ENCODE peak calls at places on chromosome 10, in nine cellular contexts. W is thyroid gland, I is transverse colon, M is heart left ventricle, D is stomach, B is A549, V is IMR-90, E is endothelial cell of umbilical vein, C is uterus. U is an unnamed sample. For H3K4me1, the result is how much of the 10 kb centered on the place peaks cover.

GRCh38 chr10:133441780-133442179 is 12.0 kb upstream of the SCART1 start:
- DNase-seq in W (no peak), V (no peak), I (no peak), M (no peak), B (no peak), D (peak), C (no peak), E (no peak), U (no peak)

GRCh38 chr10:85791846-85792532 is 574.6 kb downstream of the GRID1 start:
- DNase-seq in C (no peak), D (no peak), M (no peak), V (no peak), E (no peak), B (peak), W (no peak), I (no peak), U (no peak)

GRCh38 chr10:30617070-30617469 is 12.5 kb downstream of the LYZL2 start:
- DNase-seq in B (peak), E (no peak), V (no peak), C (no peak), I (no peak), D (no peak), M (no peak), W (no peak), U (no peak)

GRCh38 chr10:5509691-5510090 is 10.3 kb upstream of the CALML5 start:
- DNase-seq in W (no peak), C (no peak), D (no peak), B (no peak), M (no peak), I (no peak), V (no peak), E (no peak), U (no peak)

GRCh38 chr10:123970207-123970926 is 78.8 kb upstream of the CPXM2 start:
- DNase-seq in B (no peak), D (no peak), V (no peak), C (no peak), E (no peak), M (no peak), W (peak), I (no peak), U (no peak)

GRCh38 chr10:43043773-43044394 is 33.0 kb upstream of the RET start:
- DNase-seq in I (no peak), B (no peak), C (peak), W (no peak), D (no peak), E (no peak), M (no peak), V (no peak), U (no peak)

GRCh38 chr10:126373982-126374381 is 14.3 kb downstream of the ADAM12 start:
- DNase-seq in E (no peak), V (peak), C (no peak), M (no peak), W (no peak), D (no peak), I (no peak), B (no peak), U (no peak)

GRCh38 chr10:84825330-84825729 is 496.9 kb downstream of the CCSER2 start:
- DNase-seq in V (peak), C (no peak), W (peak), D (no peak), B (peak), E (no peak), M (peak), I (no peak), U (no peak)

GRCh38 chr10:97463363-97464132 is 17.6 kb downstream of the ZDHHC16 start:
- DNase-seq in E (peak), B (peak), V (peak), I (peak), W (peak), M (no peak), C (peak), D (peak), U (peak)

GRCh38 chr10:60572511-60573194 is 183.0 kb upstream of the ANK3 start:
- DNase-seq in M (peak), E (peak), B (no peak), V (peak), D (peak), W (peak), I (peak), C (no peak), U (no peak)

GRCh38 chr10:51427758-51428157 is 271.6 kb downstream of the CSTF2T start:
- DNase-seq in M (no peak), I (no peak), V (peak), B (no peak), D (no peak), C (no peak), W (no peak), E (no peak), U (no peak)

GRCh38 chr10:60801538-60801937 is 23.3 kb downstream of the CDK1 start:
- DNase-seq in C (no peak), D (no peak), I (no peak), B (no peak), E (peak), V (peak), W (no peak), M (no peak), U (no peak)

GRCh38 chr10:58400609-58401008 is 15.4 kb downstream of the TFAM start:
- DNase-seq in W (no peak), E (peak), B (no peak), C (no peak), M (no peak), I (no peak), D (no peak), V (peak), U (no peak)

GRCh38 chr10:70396140-70396539 is 7.8 kb upstream of the EIF4EBP2 start:
- DNase-seq in W (no peak), M (no peak), V (no peak), E (no peak), I (no peak), D (no peak), C (no peak), B (no peak), U (no peak)

GRCh38 chr10:70738425-70739121 is 46.6 kb downstream of the TBATA start:
- DNase-seq in C (no peak), W (no peak), M (peak), E (no peak), B (no peak), D (no peak), V (no peak), I (no peak), U (no peak)

GRCh38 chr10:24277771-24278518 is 69.0 kb downstream of the KIAA1217 start:
- DNase-seq in I (no peak), V (no peak), E (no peak), W (peak), C (no peak), D (no peak), M (peak), B (no peak), U (peak)

GRCh38 chr10:29482591-29483421 is 152.0 kb downstream of the SVIL start:
- DNase-seq in I (no peak), E (no peak), W (peak), M (peak), D (no peak), C (no peak), B (no peak), V (peak), U (no peak)

GRCh38 chr10:30413996-30414576 is 19.9 kb upstream of the MAP3K8 start:
- DNase-seq in V (peak), M (no peak), D (no peak), E (peak), C (no peak), W (no peak), I (no peak), B (peak), U (peak)

GRCh38 chr10:125096371-125096770 is 64.0 kb downstream of the CTBP2 start:
- DNase-seq in B (no peak), E (no peak), D (no peak), W (no peak), M (no peak), C (no peak), V (no peak), I (no peak), U (no peak)

GRCh38 chr10:97898429-97898828 is 48.8 kb downstream of the GOLGA7B start:
- DNase-seq in I (no peak), V (no peak), C (no peak), M (no peak), D (no peak), E (peak), W (peak), B (no peak), U (no peak)

GRCh38 chr10:124728071-124728829 is 15.9 kb downstream of the FAM53B start:
- DNase-seq in E (peak), I (peak), D (no peak), W (no peak), V (peak), C (no peak), M (peak), B (no peak), U (peak)

GRCh38 chr10:22597142-22597541 is 117.2 kb downstream of the PIP4K2A start:
- DNase-seq in M (no peak), B (no peak), D (no peak), C (no peak), W (no peak), V (peak), E (no peak), I (peak), U (no peak)

GRCh38 chr10:70497120-70497545 is 18.6 kb downstream of the PALD1 start:
- DNase-seq in W (no peak), C (no peak), M (no peak), D (no peak), B (no peak), E (no peak), I (no peak), V (no peak), U (no peak)

GRCh38 chr10:4883079-4883739 is 57.2 kb downstream of the AKR1E2 start:
- DNase-seq in E (no peak), I (no peak), D (no peak), M (peak), W (peak), C (no peak), B (peak), V (peak), U (peak)

GRCh38 chr10:103916901-103917300 is 1.1 kb downstream of the STN1 start:
- DNase-seq in B (no peak), E (no peak), D (no peak), V (no peak), C (no peak), W (peak), I (no peak), M (no peak), U (no peak)

GRCh38 chr10:31912289-31912688 is 16.3 kb downstream of the ARHGAP12 start:
- DNase-seq in I (no peak), E (no peak), D (no peak), B (no peak), W (no peak), V (peak), C (no peak), M (no peak), U (no peak)

GRCh38 chr10:48306870-48307531 is 524 bp downstream of the MAPK8 start:
- DNase-seq in B (peak), E (peak), M (peak), V (peak), D (peak), I (peak), W (peak), C (no peak), U (peak)

GRCh38 chr10:112778579-112778978 is 171.5 kb upstream of the TCF7L2 start:
- DNase-seq in I (no peak), M (no peak), C (no peak), B (no peak), E (peak), W (no peak), V (peak), D (no peak), U (no peak)

GRCh38 chr10:72123616-72124015 is 35.3 kb upstream of the SPOCK2 start:
- DNase-seq in I (no peak), M (no peak), W (no peak), D (no peak), C (no peak), B (no peak), V (no peak), E (no peak), U (no peak)

GRCh38 chr10:104080762-104081161 is 4.9 kb downstream of the COL17A1 start:
- DNase-seq in M (no peak), E (peak), V (peak), W (peak), C (no peak), D (no peak), I (peak), B (peak), U (no peak)

GRCh38 chr10:121615862-121616261 is 17.6 kb upstream of the FGFR2 start:
- DNase-seq in M (no peak), D (no peak), I (no peak), C (no peak), B (no peak), E (no peak), V (no peak), W (no peak), U (no peak)

GRCh38 chr10:117249493-117250093 is 8.7 kb downstream of the SLC18A2 start:
- DNase-seq in I (no peak), W (no peak), B (no peak), M (no peak), D (no peak), C (no peak), V (no peak), E (no peak), U (no peak)

GRCh38 chr10:68665841-68666240 is 55.2 kb upstream of the CCAR1 start:
- DNase-seq in C (no peak), E (no peak), M (no peak), D (no peak), I (no peak), V (peak), W (no peak), B (no peak), U (no peak)

GRCh38 chr10:50538473-50539398 is 85.0 kb downstream of the SGMS1 start:
- DNase-seq in E (peak), D (peak), W (no peak), C (no peak), I (no peak), V (no peak), M (peak), B (no peak), U (no peak)

GRCh38 chr10:124227306-124228016 is 134.1 kb upstream of the CHST15 start:
- DNase-seq in B (no peak), W (no peak), I (no peak), D (no peak), E (no peak), V (no peak), C (no peak), M (no peak), U (no peak)

GRCh38 chr10:93313798-93314197 is 168.3 kb downstream of the MYOF start:
- DNase-seq in V (no peak), D (no peak), B (no peak), M (no peak), I (no peak), W (no peak), E (peak), C (no peak), U (no peak)

GRCh38 chr10:131748831-131749766 is 151.7 kb upstream of the PPP2R2D start:
- DNase-seq in W (no peak), M (no peak), I (peak), E (no peak), D (no peak), C (no peak), B (no peak), V (no peak), U (no peak)

GRCh38 chr10:71740069-71740468 is 20.5 kb upstream of the C10orf105 start:
- DNase-seq in E (no peak), D (no peak), I (peak), C (no peak), B (no peak), M (peak), V (peak), W (peak), U (peak)

GRCh38 chr10:62450905-62451605 is 76.9 kb downstream of the ZNF365 start:
- DNase-seq in E (no peak), D (no peak), I (no peak), C (no peak), W (no peak), V (no peak), M (no peak), B (no peak), U (no peak)

DNA sequence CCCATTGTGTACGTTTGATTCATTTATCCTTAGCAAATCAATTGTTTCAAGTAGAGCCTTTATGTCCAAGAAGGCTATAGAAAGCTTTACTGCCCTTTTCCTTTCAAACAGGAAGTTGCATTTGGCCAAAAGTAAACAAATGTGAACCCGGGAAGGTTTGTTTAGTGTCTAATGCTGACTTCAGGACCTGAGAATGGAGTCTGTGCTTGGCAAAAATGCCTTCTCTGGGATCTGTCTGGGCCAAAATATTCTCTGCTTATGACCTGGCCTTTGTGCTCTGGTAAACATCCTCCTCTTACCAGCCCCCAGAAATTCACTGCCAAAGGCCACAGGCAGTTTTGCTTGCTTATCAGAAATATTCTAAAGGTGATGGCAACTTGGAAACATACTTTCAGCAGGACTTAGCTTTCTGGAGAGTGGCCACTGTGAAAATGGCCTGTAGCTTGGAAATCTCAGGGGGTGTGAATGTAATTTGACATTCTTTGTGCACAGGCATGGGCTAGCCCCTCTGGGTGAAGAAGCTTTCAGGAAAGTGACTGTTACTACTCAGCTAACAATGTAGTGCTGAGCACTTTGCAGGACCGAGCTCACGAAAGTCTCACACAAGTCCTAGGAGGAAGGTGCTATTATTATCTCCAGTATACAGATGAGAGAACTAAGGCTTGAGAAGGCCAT is 199.5 kb downstream of the PTEN start:
- DNase-seq in E (peak), I (no peak), D (no peak), M (no peak), V (peak), C (no peak), W (no peak), B (peak), U (no peak)
- H3K4me1 ChIP-seq in E (under half), I (under half), D (under half), M (half or more), V (under half), C (under half), W (under half), B (under half), U (under half)

GRCh38 chr10:79982486-79982800 is 33.5 kb upstream of the SFTPD start:
- DNase-seq in I (no peak), W (no peak), V (no peak), B (no peak), C (no peak), E (peak), M (no peak), D (no peak), U (no peak)

GRCh38 chr10:79981356-79981672 is 32.4 kb upstream of the SFTPD start:
- DNase-seq in E (no peak), W (no peak), D (no peak), B (no peak), I (no peak), C (peak), V (no peak), M (no peak), U (peak)

GRCh38 chr10:79982861-79983260 is 34.0 kb upstream of the SFTPD start:
- DNase-seq in V (no peak), W (peak), C (no peak), B (no peak), E (no peak), M (no peak), I (no peak), D (no peak), U (no peak)

GRCh38 chr10:79980711-79981110 is 31.8 kb upstream of the SFTPD start:
- DNase-seq in C (no peak), M (no peak), V (no peak), I (no peak), W (no peak), E (no peak), B (no peak), D (no peak), U (no peak)

DNA sequence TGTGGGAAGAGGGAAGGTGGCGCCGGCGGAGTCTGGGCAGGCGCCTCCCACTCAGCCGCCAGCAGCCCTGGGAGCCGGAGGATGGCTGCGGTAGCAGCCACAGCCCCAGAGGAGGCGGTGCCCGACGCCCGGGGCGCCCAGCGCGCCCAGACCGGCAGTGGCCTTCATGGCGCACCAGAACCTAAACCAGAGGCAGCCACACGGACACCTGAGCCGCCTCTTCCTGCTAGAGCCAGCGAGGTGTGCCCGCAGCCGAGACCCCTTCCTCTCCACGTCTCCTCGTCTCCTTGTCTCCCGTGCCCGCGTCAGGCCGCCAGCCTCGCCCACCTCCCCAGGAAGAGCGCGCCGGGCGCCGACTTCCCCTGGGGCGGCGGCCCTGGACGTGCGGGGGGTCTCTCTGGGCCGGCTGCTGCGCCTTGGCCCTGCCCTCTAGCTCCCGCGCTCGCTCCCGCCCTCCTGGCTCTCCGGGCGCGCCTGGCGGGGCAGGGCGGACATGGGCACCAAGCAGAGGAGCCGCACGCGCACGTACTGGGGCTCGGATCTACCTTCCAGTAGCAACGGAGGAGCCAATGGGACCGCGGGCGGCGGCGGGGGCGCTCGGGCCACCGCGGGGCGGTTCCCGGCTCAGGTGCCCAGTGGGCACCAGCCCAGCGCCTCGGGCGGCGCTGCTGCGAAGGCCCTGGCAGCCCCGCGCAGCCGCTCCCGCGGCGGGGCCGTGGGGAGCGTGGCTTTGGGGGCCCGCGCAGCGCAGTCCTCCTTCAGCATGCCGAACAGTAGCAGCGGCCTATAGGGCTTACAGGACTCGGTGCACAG is 33.0 kb upstream of the SFTPD start:
- DNase-seq in E (peak), I (peak), W (peak), C (peak), D (peak), B (peak), V (peak), M (peak), U (peak)
- TF ChIP-seq POLR2A in E (no peak), I (peak), W (peak), C (peak), D (no peak), B (peak), V (no peak), M (peak), U (no peak)

DNA sequence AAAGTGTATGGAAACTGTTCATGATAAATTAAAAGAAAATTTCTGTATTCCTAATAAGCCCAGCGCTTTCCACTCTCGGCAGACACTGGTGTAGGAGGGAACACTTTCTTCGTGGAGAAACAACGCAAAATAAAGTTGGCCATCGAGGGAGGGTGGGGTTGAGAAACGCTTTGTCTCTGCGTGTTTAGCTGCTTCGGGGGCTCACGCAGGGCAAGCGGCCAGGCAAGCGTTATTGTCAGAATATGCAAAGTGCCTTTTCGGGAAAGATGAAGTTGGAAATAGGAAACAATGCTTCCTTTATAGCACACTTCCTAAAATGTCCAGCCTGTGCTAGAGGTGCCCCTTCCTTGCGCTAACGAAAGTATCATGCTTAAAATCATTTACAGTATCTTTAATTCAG is 1.9 kb upstream of the EBF3 start:
- DNase-seq in D (no peak), I (no peak), W (no peak), B (no peak), V (no peak), M (no peak), C (no peak), E (no peak), U (no peak)
- H3K4me1 ChIP-seq in D (half or more), I (under half), W (under half), B (under half), V (under half), M (under half), C (under half), E (under half), U (under half)

GRCh38 chr10:3749011-3749410 is 36.0 kb downstream of the KLF6 start:
- DNase-seq in D (no peak), C (no peak), B (no peak), E (no peak), I (no peak), W (no peak), M (no peak), V (no peak), U (no peak)

GRCh38 chr10:3747984-3748383 is 37.0 kb downstream of the KLF6 start:
- DNase-seq in E (peak), D (peak), V (no peak), I (no peak), C (peak), B (no peak), W (no peak), M (no peak), U (no peak)

GRCh38 chr10:3748484-3748883 is 36.5 kb downstream of the KLF6 start:
- DNase-seq in M (no peak), W (no peak), B (no peak), E (no peak), D (no peak), C (no peak), I (no peak), V (no peak), U (no peak)

GRCh38 chr10:3746634-3747033 is 38.4 kb downstream of the KLF6 start:
- DNase-seq in V (no peak), B (no peak), C (no peak), W (no peak), D (no peak), M (no peak), E (no peak), I (no peak), U (no peak)

GRCh38 chr10:3747248-3747960 is 37.6 kb downstream of the KLF6 start:
- DNase-seq in M (no peak), C (no peak), D (no peak), W (no peak), B (no peak), I (no peak), V (no peak), E (peak), U (no peak)
- TF ChIP-seq POLR2A in M (no peak), C (no peak), D (no peak), W (no peak), B (no peak), I (no peak), V (no peak), E (no peak), U (no peak)